ENCODE peak calls at places on chromosomes 12 and 14, in eight cellular contexts. D is heart left ventricle, K is kidney epithelial cell, C is fibroblast of mammary gland, T is WTC11, F is cardiac muscle cell, I is epithelial cell of esophagus, Z is stomach. R is an unnamed sample.

GRCh38 chr12:105278043-105278697 is 42.2 kb upstream of the APPL2 start:
- DNase-seq in K (no peak), Z (peak; percentile 31), F (peak; percentile 22), C (peak; percentile 30), T (no peak), I (no peak), D (no peak), R (no peak)

GRCh38 chr12:65825573-65826512 is 1.6 kb downstream of the HMGA2 start:
- DNase-seq in T (peak; percentile 67), K (no peak), C (no peak), D (peak; percentile 10), F (peak; percentile 66), I (no peak), Z (peak; percentile 45), R (peak; percentile 38)

GRCh38 chr14:105034314-105035039 is 13.6 kb upstream of the CDCA4 start:
- DNase-seq in D (no peak), Z (no peak), K (no peak), T (no peak), C (no peak), I (no peak), F (no peak), R (no peak)

GRCh38 chr14:51950007-51950406 is 39.3 kb upstream of the RTRAF start:
- DNase-seq in D (no peak), Z (no peak), K (no peak), I (no peak), C (peak; percentile 68), T (no peak), F (no peak), R (no peak)

GRCh38 chr12:91836696-91837095 is 308.9 kb downstream of the BTG1 start:
- DNase-seq in K (no peak), F (no peak), C (no peak), D (no peak), Z (no peak), I (no peak), T (no peak), R (no peak)

GRCh38 chr14:34051966-34052657 is 101.2 kb upstream of the EGLN3 start:
- DNase-seq in K (peak; percentile 77), F (peak; percentile 82), C (peak; percentile 96), D (no peak), T (no peak), I (peak; percentile 96), Z (no peak), R (peak; percentile 65)

GRCh38 chr12:25767613-25768012 is 190.9 kb upstream of the RASSF8 start:
- DNase-seq in I (peak; percentile 42), D (no peak), Z (no peak), T (no peak), F (no peak), C (peak; percentile 85), K (no peak), R (no peak)

GRCh38 chr12:110941391-110941790 is 21.0 kb upstream of the MYL2 start:
- DNase-seq in F (no peak), I (no peak), D (no peak), C (no peak), Z (no peak), K (no peak), T (no peak), R (no peak)

GRCh38 chr12:25100738-25101445 is 94.1 kb downstream of the DNAI7 start:
- DNase-seq in C (no peak), F (no peak), K (no peak), I (peak; percentile 12), T (no peak), D (no peak), Z (no peak), R (no peak)

GRCh38 chr12:103632554-103633216 is 45.6 kb downstream of the STAB2 start:
- DNase-seq in T (peak; percentile 93), K (no peak), D (no peak), I (peak; percentile 81), F (peak; percentile 76), C (peak; percentile 58), Z (peak; percentile 78), R (peak; percentile 82)

GRCh38 chr12:116673713-116674112 is 64.2 kb downstream of the SPRING1 start:
- DNase-seq in I (peak; percentile 22), K (no peak), C (no peak), D (no peak), F (no peak), Z (no peak), T (peak; percentile 50), R (peak; percentile 42)
- TF ChIP-seq CTCF in I (peak; percentile 19), K (peak; percentile 16), C (peak; percentile 19), D (no peak), F (peak; percentile 18), Z (no peak), T (no peak), R (no peak)

GRCh38 chr12:50103767-50104321 is at the start of gene GPD1:
- DNase-seq in K (no peak), Z (peak; percentile 90), F (peak; percentile 54), T (peak; percentile 48), C (peak; percentile 28), D (peak; percentile 70), I (peak; percentile 72), R (peak; percentile 67)
- TF ChIP-seq CTCF in K (no peak), Z (no peak), F (no peak), T (no peak), C (no peak), D (no peak), I (peak; percentile 33), R (no peak)

GRCh38 chr12:51403744-51404143 is 12.5 kb upstream of the GALNT6 start:
- DNase-seq in C (no peak), D (no peak), K (no peak), T (no peak), I (no peak), F (no peak), Z (no peak), R (no peak)
- TF ChIP-seq CTCF in C (no peak), D (no peak), K (no peak), T (no peak), I (no peak), F (no peak), Z (no peak), R (no peak)

DNA sequence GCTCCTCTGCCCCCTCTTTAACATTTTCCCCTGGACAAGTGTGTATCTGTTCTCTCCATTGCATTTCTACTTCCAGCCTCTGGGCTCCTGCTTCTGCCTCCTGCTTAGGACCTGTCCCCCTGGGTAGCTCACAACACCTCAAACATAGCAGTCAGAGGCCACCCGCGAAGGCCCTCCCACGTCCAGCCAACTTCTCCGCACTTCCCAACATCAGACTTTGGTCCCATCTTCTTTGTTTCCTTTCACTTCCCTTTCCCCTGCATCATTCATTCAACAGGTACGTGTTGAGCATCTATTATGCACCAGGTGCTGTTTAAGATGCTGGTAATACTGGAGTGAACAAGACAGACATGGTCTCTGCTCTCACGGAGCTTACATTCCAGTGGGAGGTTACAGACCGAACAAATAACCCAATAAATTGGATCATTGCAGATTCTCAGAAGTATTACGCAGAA is 3.1 kb downstream of the C12orf57 start:
- DNase-seq in C (no peak), D (no peak), I (no peak), K (no peak), F (no peak), T (no peak), Z (no peak), R (no peak)
- TF ChIP-seq CTCF in C (no peak), D (no peak), I (no peak), K (no peak), F (no peak), T (no peak), Z (no peak), R (no peak)

GRCh38 chr12:22082190-22082701 is 36.2 kb downstream of the CMAS start:
- DNase-seq in D (no peak), K (no peak), F (peak; percentile 2), T (no peak), Z (no peak), I (no peak), C (no peak), R (no peak)

GRCh38 chr12:22088886-22089285 is 42.9 kb downstream of the CMAS start:
- DNase-seq in F (no peak), D (no peak), I (peak; percentile 90), K (no peak), C (no peak), T (no peak), Z (no peak), R (peak; percentile 65)

GRCh38 chr12:22084852-22085251 is 38.8 kb downstream of the CMAS start:
- DNase-seq in C (no peak), K (no peak), F (no peak), T (no peak), I (no peak), D (no peak), Z (no peak), R (no peak)

GRCh38 chr12:22083167-22083566 is 37.1 kb downstream of the CMAS start:
- DNase-seq in F (peak; percentile 58), Z (no peak), K (no peak), D (no peak), C (peak; percentile 49), T (no peak), I (peak; percentile 63), R (peak; percentile 47)
- TF ChIP-seq CTCF in F (peak; percentile 41), Z (peak; percentile 19), K (peak; percentile 22), D (peak; percentile 60), C (peak; percentile 48), T (no peak), I (peak; percentile 52), R (peak; percentile 58)

GRCh38 chr12:100332852-100333251 is 24.0 kb upstream of the SLC17A8 start:
- DNase-seq in Z (no peak), C (no peak), F (no peak), I (no peak), K (no peak), D (no peak), T (no peak), R (no peak)
- TF ChIP-seq CTCF in Z (no peak), C (no peak), F (no peak), I (no peak), K (no peak), D (no peak), T (no peak), R (no peak)